ENCODE peak calls at places on chromosomes 3 and 15, in nine cellular contexts. S is stimulated activated naive CD4-positive, alpha-beta T cell; R is stimulated activated CD4-positive, alpha-beta T cell treated with anti-CD3 and anti-CD28 coated beads, Interleukin-4, amount 100 ng/mL, for 24 hours; X is activated CD8-positive, alpha-beta memory T cell treated with anti-CD3 and anti-CD28 coated beads for 48 hours; C is mucosa of gallbladder; K is effector CD4-positive, alpha-beta T cell; L is midbrain; I is stimulated activated naive CD8-positive, alpha-beta T cell treated with anti-CD3 and anti-CD28 coated beads, Interleukin-15, Interleukin-2, amounts not matched to agents 100 U/mL and 50 U/mL, for 24 hours; P is nephron progenitor cell. Q is an unnamed sample.

GRCh38 chr3:171256445-171257250 is 203.6 kb downstream of the TNIK start:
- DNase-seq in S (no peak), R (no peak), X (no peak), C (no peak), K (no peak), L (no peak), I (no peak), P (no peak), Q (no peak)

GRCh38 chr3:43364926-43365325 is 78.6 kb downstream of the SNRK start:
- DNase-seq in S (no peak), R (no peak), X (no peak), C (no peak), K (no peak), L (no peak), I (no peak), P (no peak), Q (no peak)

GRCh38 chr15:51973775-51974174 is 2.2 kb upstream of the LEO1 start:
- DNase-seq in S (no peak), R (no peak), X (no peak), C (no peak), K (no peak), L (no peak), I (no peak), P (no peak), Q (no peak)

GRCh38 chr3:14203521-14204079 is 25.0 kb downstream of the LSM3 start:
- DNase-seq in S (peak; percentile 3), R (peak; percentile 41), X (no peak), C (peak; percentile 76), K (no peak), L (peak; percentile 85), I (peak; percentile 36), P (peak; percentile 66), Q (peak; percentile 41)

GRCh38 chr3:37956353-37957184 is 34.0 kb upstream of the VILL start:
- DNase-seq in S (no peak), R (no peak), X (no peak), C (no peak), K (no peak), L (no peak), I (no peak), P (no peak), Q (no peak)

GRCh38 chr3:106345353-106346027 is 476.7 kb upstream of the CBLB start:
- DNase-seq in S (no peak), R (no peak), X (no peak), C (no peak), K (no peak), L (no peak), I (no peak), P (no peak), Q (no peak)

GRCh38 chr3:53502737-53503136 is 8.3 kb downstream of the CACNA1D start:
- DNase-seq in S (no peak), R (no peak), X (no peak), C (no peak), K (no peak), L (no peak), I (no peak), P (no peak), Q (no peak)

GRCh38 chr3:38367709-38368108 is 21.1 kb downstream of the XYLB start:
- DNase-seq in S (no peak), R (no peak), X (no peak), C (no peak), K (no peak), L (no peak), I (no peak), P (no peak), Q (no peak)

GRCh38 chr3:174341014-174341413 is 518.1 kb upstream of the NAALADL2 start:
- DNase-seq in S (no peak), R (no peak), X (no peak), C (no peak), K (no peak), L (no peak), I (no peak), P (no peak), Q (no peak)

GRCh38 chr3:191246628-191247027 is 47.6 kb downstream of the OSTN start:
- DNase-seq in S (no peak), R (no peak), X (no peak), C (no peak), K (no peak), L (no peak), I (no peak), P (no peak), Q (no peak)

GRCh38 chr3:127405791-127406190 is 117.9 kb upstream of the PRR20G start:
- DNase-seq in S (no peak), R (no peak), X (no peak), C (no peak), K (no peak), L (no peak), I (no peak), P (no peak), Q (peak; percentile 3)

GRCh38 chr3:130850044-130850797 is 43.7 kb upstream of the ATP2C1 start:
- DNase-seq in S (no peak), R (peak; percentile 67), X (peak; percentile 14), C (peak; percentile 32), K (no peak), L (peak; percentile 58), I (peak; percentile 43), P (no peak), Q (peak; percentile 1)

GRCh38 chr3:5499404-5499803 is 311.9 kb downstream of the EDEM1 start:
- DNase-seq in S (no peak), R (no peak), X (no peak), C (no peak), K (no peak), L (no peak), I (no peak), P (no peak), Q (no peak)